ENCODE peak calls at places on chromosomes 16 and 17, in eight cellular contexts. One of them, this sample, is unnamed.

GRCh38 chr16:1310832-1311200 is 1.4 kb downstream of the UBE2I start:
- DNase-seq in activated naive CD4-positive, alpha-beta T cell treated with Interleukin-2 at 50 U/mL for 16 hours: peak
- DNase-seq in stimulated activated CD8-positive, alpha-beta memory T cell treated with anti-CD3 and anti-CD28 coated beads, Interleukin-2, amount 100 ng/mL, for 48 hours: no peak
- DNase-seq in bronchial epithelial cell: no peak
- DNase-seq in neural crest cell: no peak
- DNase-seq in AG20443: no peak
- DNase-seq in stimulated activated naive B cell treated with anti-CD40 and anti-IgM and Interleukin-4, amounts not matched to agents 10 μg/mL and 1 μg/mL and 100 μg/mL, for 72 hours: no peak
- DNase-seq in AML-193: no peak
- DNase-seq in this sample: no peak

GRCh38 chr16:55703003-55704001 is 47.5 kb downstream of the SLC6A2 start:
- DNase-seq in activated naive CD4-positive, alpha-beta T cell treated with Interleukin-2 at 50 U/mL for 16 hours: no peak
- DNase-seq in stimulated activated CD8-positive, alpha-beta memory T cell treated with anti-CD3 and anti-CD28 coated beads, Interleukin-2, amount 100 ng/mL, for 48 hours: no peak
- DNase-seq in bronchial epithelial cell: peak
- DNase-seq in neural crest cell: peak
- DNase-seq in AG20443: peak
- DNase-seq in stimulated activated naive B cell treated with anti-CD40 and anti-IgM and Interleukin-4, amounts not matched to agents 10 μg/mL and 1 μg/mL and 100 μg/mL, for 72 hours: no peak
- DNase-seq in AML-193: peak
- DNase-seq in this sample: peak

GRCh38 chr17:73581379-73581778 is 62.9 kb downstream of the SDK2 start:
- DNase-seq in activated naive CD4-positive, alpha-beta T cell treated with Interleukin-2 at 50 U/mL for 16 hours: no peak
- DNase-seq in stimulated activated CD8-positive, alpha-beta memory T cell treated with anti-CD3 and anti-CD28 coated beads, Interleukin-2, amount 100 ng/mL, for 48 hours: no peak
- DNase-seq in bronchial epithelial cell: no peak
- DNase-seq in neural crest cell: no peak
- DNase-seq in AG20443: no peak
- DNase-seq in stimulated activated naive B cell treated with anti-CD40 and anti-IgM and Interleukin-4, amounts not matched to agents 10 μg/mL and 1 μg/mL and 100 μg/mL, for 72 hours: no peak
- DNase-seq in AML-193: no peak
- DNase-seq in this sample: no peak

GRCh38 chr17:66542183-66542966 is 240.0 kb downstream of the PRKCA start:
- DNase-seq in activated naive CD4-positive, alpha-beta T cell treated with Interleukin-2 at 50 U/mL for 16 hours: no peak
- DNase-seq in stimulated activated CD8-positive, alpha-beta memory T cell treated with anti-CD3 and anti-CD28 coated beads, Interleukin-2, amount 100 ng/mL, for 48 hours: no peak
- DNase-seq in bronchial epithelial cell: no peak
- DNase-seq in neural crest cell: no peak
- DNase-seq in AG20443: no peak
- DNase-seq in stimulated activated naive B cell treated with anti-CD40 and anti-IgM and Interleukin-4, amounts not matched to agents 10 μg/mL and 1 μg/mL and 100 μg/mL, for 72 hours: peak
- DNase-seq in AML-193: peak
- DNase-seq in this sample: no peak

GRCh38 chr17:4715071-4715749 is 4.8 kb downstream of the ARRB2 start:
- DNase-seq in activated naive CD4-positive, alpha-beta T cell treated with Interleukin-2 at 50 U/mL for 16 hours: peak
- DNase-seq in stimulated activated CD8-positive, alpha-beta memory T cell treated with anti-CD3 and anti-CD28 coated beads, Interleukin-2, amount 100 ng/mL, for 48 hours: peak
- DNase-seq in bronchial epithelial cell: no peak
- DNase-seq in neural crest cell: no peak
- DNase-seq in AG20443: no peak
- DNase-seq in stimulated activated naive B cell treated with anti-CD40 and anti-IgM and Interleukin-4, amounts not matched to agents 10 μg/mL and 1 μg/mL and 100 μg/mL, for 72 hours: no peak
- DNase-seq in AML-193: no peak
- DNase-seq in this sample: no peak

GRCh38 chr17:65662166-65662565 is 100.7 kb upstream of the AXIN2 start:
- DNase-seq in activated naive CD4-positive, alpha-beta T cell treated with Interleukin-2 at 50 U/mL for 16 hours: no peak
- DNase-seq in stimulated activated CD8-positive, alpha-beta memory T cell treated with anti-CD3 and anti-CD28 coated beads, Interleukin-2, amount 100 ng/mL, for 48 hours: no peak
- DNase-seq in bronchial epithelial cell: no peak
- DNase-seq in neural crest cell: no peak
- DNase-seq in AG20443: peak
- DNase-seq in stimulated activated naive B cell treated with anti-CD40 and anti-IgM and Interleukin-4, amounts not matched to agents 10 μg/mL and 1 μg/mL and 100 μg/mL, for 72 hours: no peak
- DNase-seq in AML-193: no peak
- DNase-seq in this sample: no peak

GRCh38 chr17:82035488-82035887 is 2.0 kb downstream of the DCXR start:
- DNase-seq in activated naive CD4-positive, alpha-beta T cell treated with Interleukin-2 at 50 U/mL for 16 hours: no peak
- DNase-seq in stimulated activated CD8-positive, alpha-beta memory T cell treated with anti-CD3 and anti-CD28 coated beads, Interleukin-2, amount 100 ng/mL, for 48 hours: no peak
- DNase-seq in bronchial epithelial cell: no peak
- DNase-seq in neural crest cell: no peak
- DNase-seq in AG20443: no peak
- DNase-seq in stimulated activated naive B cell treated with anti-CD40 and anti-IgM and Interleukin-4, amounts not matched to agents 10 μg/mL and 1 μg/mL and 100 μg/mL, for 72 hours: no peak
- DNase-seq in AML-193: no peak
- DNase-seq in this sample: no peak

GRCh38 chr17:50627782-50628601 is 6.7 kb upstream of the ABCC3 start:
- DNase-seq in activated naive CD4-positive, alpha-beta T cell treated with Interleukin-2 at 50 U/mL for 16 hours: no peak
- DNase-seq in stimulated activated CD8-positive, alpha-beta memory T cell treated with anti-CD3 and anti-CD28 coated beads, Interleukin-2, amount 100 ng/mL, for 48 hours: no peak
- DNase-seq in bronchial epithelial cell: no peak
- DNase-seq in neural crest cell: no peak
- DNase-seq in AG20443: no peak
- DNase-seq in stimulated activated naive B cell treated with anti-CD40 and anti-IgM and Interleukin-4, amounts not matched to agents 10 μg/mL and 1 μg/mL and 100 μg/mL, for 72 hours: no peak
- DNase-seq in AML-193: no peak
- DNase-seq in this sample: peak

GRCh38 chr17:45223541-45224528 is 2.1 kb downstream of the FMNL1 start:
- DNase-seq in activated naive CD4-positive, alpha-beta T cell treated with Interleukin-2 at 50 U/mL for 16 hours: peak
- DNase-seq in stimulated activated CD8-positive, alpha-beta memory T cell treated with anti-CD3 and anti-CD28 coated beads, Interleukin-2, amount 100 ng/mL, for 48 hours: no peak
- DNase-seq in bronchial epithelial cell: no peak
- DNase-seq in neural crest cell: no peak
- DNase-seq in AG20443: no peak
- DNase-seq in stimulated activated naive B cell treated with anti-CD40 and anti-IgM and Interleukin-4, amounts not matched to agents 10 μg/mL and 1 μg/mL and 100 μg/mL, for 72 hours: peak
- DNase-seq in AML-193: no peak
- DNase-seq in this sample: peak

GRCh38 chr17:53141731-53142130 is 681.0 kb upstream of the KIF2B start:
- DNase-seq in activated naive CD4-positive, alpha-beta T cell treated with Interleukin-2 at 50 U/mL for 16 hours: no peak
- DNase-seq in stimulated activated CD8-positive, alpha-beta memory T cell treated with anti-CD3 and anti-CD28 coated beads, Interleukin-2, amount 100 ng/mL, for 48 hours: no peak
- DNase-seq in bronchial epithelial cell: no peak
- DNase-seq in neural crest cell: no peak
- DNase-seq in AG20443: no peak
- DNase-seq in stimulated activated naive B cell treated with anti-CD40 and anti-IgM and Interleukin-4, amounts not matched to agents 10 μg/mL and 1 μg/mL and 100 μg/mL, for 72 hours: no peak
- DNase-seq in AML-193: no peak
- DNase-seq in this sample: no peak

GRCh38 chr16:69127966-69128510 is 4.3 kb downstream of the CHTF8 start:
- DNase-seq in activated naive CD4-positive, alpha-beta T cell treated with Interleukin-2 at 50 U/mL for 16 hours: no peak
- DNase-seq in stimulated activated CD8-positive, alpha-beta memory T cell treated with anti-CD3 and anti-CD28 coated beads, Interleukin-2, amount 100 ng/mL, for 48 hours: no peak
- DNase-seq in bronchial epithelial cell: no peak
- DNase-seq in neural crest cell: no peak
- DNase-seq in AG20443: no peak
- DNase-seq in stimulated activated naive B cell treated with anti-CD40 and anti-IgM and Interleukin-4, amounts not matched to agents 10 μg/mL and 1 μg/mL and 100 μg/mL, for 72 hours: no peak
- DNase-seq in AML-193: no peak
- DNase-seq in this sample: no peak

GRCh38 chr17:2084129-2084765 is 29.3 kb downstream of the HIC1 start:
- DNase-seq in activated naive CD4-positive, alpha-beta T cell treated with Interleukin-2 at 50 U/mL for 16 hours: no peak
- DNase-seq in stimulated activated CD8-positive, alpha-beta memory T cell treated with anti-CD3 and anti-CD28 coated beads, Interleukin-2, amount 100 ng/mL, for 48 hours: no peak
- DNase-seq in bronchial epithelial cell: peak
- DNase-seq in neural crest cell: no peak
- DNase-seq in AG20443: peak
- DNase-seq in stimulated activated naive B cell treated with anti-CD40 and anti-IgM and Interleukin-4, amounts not matched to agents 10 μg/mL and 1 μg/mL and 100 μg/mL, for 72 hours: no peak
- DNase-seq in AML-193: no peak
- DNase-seq in this sample: peak

GRCh38 chr16:11129378-11129781 is 126.6 kb downstream of the SOCS1 start:
- DNase-seq in activated naive CD4-positive, alpha-beta T cell treated with Interleukin-2 at 50 U/mL for 16 hours: no peak
- DNase-seq in stimulated activated CD8-positive, alpha-beta memory T cell treated with anti-CD3 and anti-CD28 coated beads, Interleukin-2, amount 100 ng/mL, for 48 hours: no peak
- DNase-seq in bronchial epithelial cell: no peak
- DNase-seq in neural crest cell: no peak
- DNase-seq in AG20443: peak
- DNase-seq in stimulated activated naive B cell treated with anti-CD40 and anti-IgM and Interleukin-4, amounts not matched to agents 10 μg/mL and 1 μg/mL and 100 μg/mL, for 72 hours: peak
- DNase-seq in AML-193: no peak
- DNase-seq in this sample: no peak

GRCh38 chr17:17993366-17993765 is 20.7 kb downstream of the DRC3 start:
- DNase-seq in activated naive CD4-positive, alpha-beta T cell treated with Interleukin-2 at 50 U/mL for 16 hours: no peak
- DNase-seq in stimulated activated CD8-positive, alpha-beta memory T cell treated with anti-CD3 and anti-CD28 coated beads, Interleukin-2, amount 100 ng/mL, for 48 hours: no peak
- DNase-seq in bronchial epithelial cell: no peak
- DNase-seq in neural crest cell: no peak
- DNase-seq in AG20443: no peak
- DNase-seq in stimulated activated naive B cell treated with anti-CD40 and anti-IgM and Interleukin-4, amounts not matched to agents 10 μg/mL and 1 μg/mL and 100 μg/mL, for 72 hours: no peak
- DNase-seq in AML-193: no peak
- DNase-seq in this sample: no peak

GRCh38 chr17:6913608-6914443 is 82.0 kb upstream of the ALOX12 start:
- DNase-seq in activated naive CD4-positive, alpha-beta T cell treated with Interleukin-2 at 50 U/mL for 16 hours: peak
- DNase-seq in stimulated activated CD8-positive, alpha-beta memory T cell treated with anti-CD3 and anti-CD28 coated beads, Interleukin-2, amount 100 ng/mL, for 48 hours: peak
- DNase-seq in bronchial epithelial cell: peak
- DNase-seq in neural crest cell: peak
- DNase-seq in AG20443: peak
- DNase-seq in stimulated activated naive B cell treated with anti-CD40 and anti-IgM and Interleukin-4, amounts not matched to agents 10 μg/mL and 1 μg/mL and 100 μg/mL, for 72 hours: peak
- DNase-seq in AML-193: peak
- DNase-seq in this sample: peak

GRCh38 chr16:77636615-77637014 is 85.7 kb upstream of the NUDT7 start:
- DNase-seq in activated naive CD4-positive, alpha-beta T cell treated with Interleukin-2 at 50 U/mL for 16 hours: no peak
- DNase-seq in stimulated activated CD8-positive, alpha-beta memory T cell treated with anti-CD3 and anti-CD28 coated beads, Interleukin-2, amount 100 ng/mL, for 48 hours: no peak
- DNase-seq in bronchial epithelial cell: no peak
- DNase-seq in neural crest cell: no peak
- DNase-seq in AG20443: no peak
- DNase-seq in stimulated activated naive B cell treated with anti-CD40 and anti-IgM and Interleukin-4, amounts not matched to agents 10 μg/mL and 1 μg/mL and 100 μg/mL, for 72 hours: no peak
- DNase-seq in AML-193: no peak
- DNase-seq in this sample: no peak

GRCh38 chr17:80316927-80317705 is 56.5 kb downstream of the RNF213 start:
- DNase-seq in activated naive CD4-positive, alpha-beta T cell treated with Interleukin-2 at 50 U/mL for 16 hours: no peak
- DNase-seq in stimulated activated CD8-positive, alpha-beta memory T cell treated with anti-CD3 and anti-CD28 coated beads, Interleukin-2, amount 100 ng/mL, for 48 hours: no peak
- DNase-seq in bronchial epithelial cell: no peak
- DNase-seq in neural crest cell: no peak
- DNase-seq in AG20443: no peak
- DNase-seq in stimulated activated naive B cell treated with anti-CD40 and anti-IgM and Interleukin-4, amounts not matched to agents 10 μg/mL and 1 μg/mL and 100 μg/mL, for 72 hours: no peak
- DNase-seq in AML-193: no peak
- DNase-seq in this sample: no peak

GRCh38 chr16:57986196-57986595 is 14.3 kb downstream of the ZNF319 start:
- DNase-seq in activated naive CD4-positive, alpha-beta T cell treated with Interleukin-2 at 50 U/mL for 16 hours: no peak
- DNase-seq in stimulated activated CD8-positive, alpha-beta memory T cell treated with anti-CD3 and anti-CD28 coated beads, Interleukin-2, amount 100 ng/mL, for 48 hours: no peak
- DNase-seq in bronchial epithelial cell: no peak
- DNase-seq in neural crest cell: no peak
- DNase-seq in AG20443: no peak
- DNase-seq in stimulated activated naive B cell treated with anti-CD40 and anti-IgM and Interleukin-4, amounts not matched to agents 10 μg/mL and 1 μg/mL and 100 μg/mL, for 72 hours: no peak
- DNase-seq in AML-193: no peak
- DNase-seq in this sample: no peak

GRCh38 chr17:1834378-1835149 is 4.8 kb downstream of the RPA1 start:
- DNase-seq in activated naive CD4-positive, alpha-beta T cell treated with Interleukin-2 at 50 U/mL for 16 hours: peak
- DNase-seq in stimulated activated CD8-positive, alpha-beta memory T cell treated with anti-CD3 and anti-CD28 coated beads, Interleukin-2, amount 100 ng/mL, for 48 hours: no peak
- DNase-seq in bronchial epithelial cell: no peak
- DNase-seq in neural crest cell: no peak
- DNase-seq in AG20443: no peak
- DNase-seq in stimulated activated naive B cell treated with anti-CD40 and anti-IgM and Interleukin-4, amounts not matched to agents 10 μg/mL and 1 μg/mL and 100 μg/mL, for 72 hours: peak
- DNase-seq in AML-193: no peak
- DNase-seq in this sample: no peak

GRCh38 chr17:43695968-43696865 is 34.5 kb upstream of the MEOX1 start:
- DNase-seq in activated naive CD4-positive, alpha-beta T cell treated with Interleukin-2 at 50 U/mL for 16 hours: no peak
- DNase-seq in stimulated activated CD8-positive, alpha-beta memory T cell treated with anti-CD3 and anti-CD28 coated beads, Interleukin-2, amount 100 ng/mL, for 48 hours: no peak
- DNase-seq in bronchial epithelial cell: no peak
- DNase-seq in neural crest cell: no peak
- DNase-seq in AG20443: peak
- DNase-seq in stimulated activated naive B cell treated with anti-CD40 and anti-IgM and Interleukin-4, amounts not matched to agents 10 μg/mL and 1 μg/mL and 100 μg/mL, for 72 hours: no peak
- DNase-seq in AML-193: no peak
- DNase-seq in this sample: no peak

GRCh38 chr16:19853973-19854876 is 30.4 kb downstream of the GPRC5B start:
- DNase-seq in activated naive CD4-positive, alpha-beta T cell treated with Interleukin-2 at 50 U/mL for 16 hours: no peak
- DNase-seq in stimulated activated CD8-positive, alpha-beta memory T cell treated with anti-CD3 and anti-CD28 coated beads, Interleukin-2, amount 100 ng/mL, for 48 hours: no peak
- DNase-seq in bronchial epithelial cell: no peak
- DNase-seq in neural crest cell: no peak
- DNase-seq in AG20443: no peak
- DNase-seq in stimulated activated naive B cell treated with anti-CD40 and anti-IgM and Interleukin-4, amounts not matched to agents 10 μg/mL and 1 μg/mL and 100 μg/mL, for 72 hours: peak
- DNase-seq in AML-193: no peak
- DNase-seq in this sample: no peak

GRCh38 chr16:65414284-65414984 is 292.6 kb upstream of the CDH11 start:
- DNase-seq in activated naive CD4-positive, alpha-beta T cell treated with Interleukin-2 at 50 U/mL for 16 hours: no peak
- DNase-seq in stimulated activated CD8-positive, alpha-beta memory T cell treated with anti-CD3 and anti-CD28 coated beads, Interleukin-2, amount 100 ng/mL, for 48 hours: no peak
- DNase-seq in bronchial epithelial cell: peak
- DNase-seq in neural crest cell: no peak
- DNase-seq in AG20443: peak
- DNase-seq in stimulated activated naive B cell treated with anti-CD40 and anti-IgM and Interleukin-4, amounts not matched to agents 10 μg/mL and 1 μg/mL and 100 μg/mL, for 72 hours: peak
- DNase-seq in AML-193: no peak
- DNase-seq in this sample: no peak

GRCh38 chr17:38329808-38330730 is 13.7 kb downstream of the GPR179 start:
- DNase-seq in activated naive CD4-positive, alpha-beta T cell treated with Interleukin-2 at 50 U/mL for 16 hours: no peak
- DNase-seq in stimulated activated CD8-positive, alpha-beta memory T cell treated with anti-CD3 and anti-CD28 coated beads, Interleukin-2, amount 100 ng/mL, for 48 hours: no peak
- DNase-seq in bronchial epithelial cell: no peak
- DNase-seq in neural crest cell: no peak
- DNase-seq in AG20443: no peak
- DNase-seq in stimulated activated naive B cell treated with anti-CD40 and anti-IgM and Interleukin-4, amounts not matched to agents 10 μg/mL and 1 μg/mL and 100 μg/mL, for 72 hours: no peak
- DNase-seq in AML-193: no peak
- DNase-seq in this sample: no peak

GRCh38 chr17:78956254-78956653 is 23.5 kb downstream of the LGALS3BP start:
- DNase-seq in activated naive CD4-positive, alpha-beta T cell treated with Interleukin-2 at 50 U/mL for 16 hours: no peak
- DNase-seq in stimulated activated CD8-positive, alpha-beta memory T cell treated with anti-CD3 and anti-CD28 coated beads, Interleukin-2, amount 100 ng/mL, for 48 hours: no peak
- DNase-seq in bronchial epithelial cell: no peak
- DNase-seq in neural crest cell: no peak
- DNase-seq in AG20443: no peak
- DNase-seq in stimulated activated naive B cell treated with anti-CD40 and anti-IgM and Interleukin-4, amounts not matched to agents 10 μg/mL and 1 μg/mL and 100 μg/mL, for 72 hours: no peak
- DNase-seq in AML-193: no peak
- DNase-seq in this sample: no peak

GRCh38 chr17:68451650-68452354 is 5.5 kb downstream of the WIPI1 start:
- DNase-seq in activated naive CD4-positive, alpha-beta T cell treated with Interleukin-2 at 50 U/mL for 16 hours: no peak
- DNase-seq in stimulated activated CD8-positive, alpha-beta memory T cell treated with anti-CD3 and anti-CD28 coated beads, Interleukin-2, amount 100 ng/mL, for 48 hours: no peak
- DNase-seq in bronchial epithelial cell: no peak
- DNase-seq in neural crest cell: no peak
- DNase-seq in AG20443: no peak
- DNase-seq in stimulated activated naive B cell treated with anti-CD40 and anti-IgM and Interleukin-4, amounts not matched to agents 10 μg/mL and 1 μg/mL and 100 μg/mL, for 72 hours: no peak
- DNase-seq in AML-193: no peak
- DNase-seq in this sample: no peak

GRCh38 chr17:35467824-35468223 is 19.3 kb upstream of the SLFN13 start:
- DNase-seq in activated naive CD4-positive, alpha-beta T cell treated with Interleukin-2 at 50 U/mL for 16 hours: no peak
- DNase-seq in stimulated activated CD8-positive, alpha-beta memory T cell treated with anti-CD3 and anti-CD28 coated beads, Interleukin-2, amount 100 ng/mL, for 48 hours: no peak
- DNase-seq in bronchial epithelial cell: no peak
- DNase-seq in neural crest cell: no peak
- DNase-seq in AG20443: no peak
- DNase-seq in stimulated activated naive B cell treated with anti-CD40 and anti-IgM and Interleukin-4, amounts not matched to agents 10 μg/mL and 1 μg/mL and 100 μg/mL, for 72 hours: no peak
- DNase-seq in AML-193: no peak
- DNase-seq in this sample: no peak

GRCh38 chr16:64211306-64211705 is 910.6 kb downstream of the CDH11 start:
- DNase-seq in activated naive CD4-positive, alpha-beta T cell treated with Interleukin-2 at 50 U/mL for 16 hours: no peak
- DNase-seq in stimulated activated CD8-positive, alpha-beta memory T cell treated with anti-CD3 and anti-CD28 coated beads, Interleukin-2, amount 100 ng/mL, for 48 hours: no peak
- DNase-seq in bronchial epithelial cell: no peak
- DNase-seq in neural crest cell: no peak
- DNase-seq in AG20443: peak
- DNase-seq in stimulated activated naive B cell treated with anti-CD40 and anti-IgM and Interleukin-4, amounts not matched to agents 10 μg/mL and 1 μg/mL and 100 μg/mL, for 72 hours: no peak
- DNase-seq in AML-193: no peak
- DNase-seq in this sample: no peak